ENCODE peak calls at places on chromosomes 2 and 18, in five cellular contexts. Q is naive thymus-derived CD4-positive, alpha-beta T cell; Y is upper lobe of right lung; Z is Panc1; T is body of pancreas. J is an unnamed sample.

GRCh38 chr2:12807907-12808810 is 91.4 kb downstream of the TRIB2 start:
- ATAC-seq in Q (peak; percentile 36), Y (peak; percentile 72), Z (no peak), T (peak; percentile 38), J (peak; percentile 76)

GRCh38 chr18:350953-351572 is 83.2 kb upstream of the THOC1 start:
- ATAC-seq in Q (no peak), Y (no peak), Z (no peak), T (no peak), J (no peak)

GRCh38 chr2:197079832-197080555 is 153.5 kb upstream of the PGAP1 start:
- ATAC-seq in Q (no peak), Y (no peak), Z (no peak), T (no peak), J (no peak)

GRCh38 chr2:99410276-99410675 is 73.1 kb downstream of the EIF5B start:
- ATAC-seq in Q (no peak), Y (no peak), Z (no peak), T (no peak), J (no peak)

GRCh38 chr2:48328159-48328816 is 201.7 kb upstream of the STON1 start:
- ATAC-seq in Q (peak; percentile 58), Y (no peak), Z (no peak), T (no peak), J (no peak)

GRCh38 chr2:173165443-173166234 is 90.0 kb downstream of the MAP3K20 start:
- ATAC-seq in Q (no peak), Y (no peak), Z (peak; percentile 74), T (no peak), J (no peak)

GRCh38 chr18:30944773-30945172 is 97.8 kb downstream of the DSC3 start:
- ATAC-seq in Q (no peak), Y (no peak), Z (no peak), T (no peak), J (no peak)

GRCh38 chr2:9649261-9649660 is 18.5 kb upstream of the YWHAQ start:
- ATAC-seq in Q (no peak), Y (no peak), Z (no peak), T (peak; percentile 22), J (no peak)

GRCh38 chr18:9090578-9090977 is 11.9 kb upstream of the NDUFV2 start:
- ATAC-seq in Q (no peak), Y (no peak), Z (no peak), T (no peak), J (no peak)

GRCh38 chr18:79644666-79645057 is 34.9 kb upstream of the CTDP1 start:
- ATAC-seq in Q (no peak), Y (no peak), Z (no peak), T (no peak), J (peak; percentile 50)

GRCh38 chr18:59566507-59566906 is 130.7 kb downstream of the CCBE1 start:
- ATAC-seq in Q (no peak), Y (peak; percentile 12), Z (no peak), T (no peak), J (peak; percentile 57)

GRCh38 chr2:72141032-72141645 is 6.5 kb downstream of the CYP26B1 start:
- ATAC-seq in Q (no peak), Y (no peak), Z (no peak), T (no peak), J (no peak)

GRCh38 chr2:72141881-72142742 is 5.5 kb downstream of the CYP26B1 start:
- ATAC-seq in Q (no peak), Y (no peak), Z (no peak), T (no peak), J (no peak)

GRCh38 chr2:72144412-72144745 is 3.3 kb downstream of the CYP26B1 start:
- ATAC-seq in Q (no peak), Y (no peak), Z (no peak), T (no peak), J (no peak)

GRCh38 chr2:72143441-72144356 is 4.0 kb downstream of the CYP26B1 start:
- ATAC-seq in Q (no peak), Y (no peak), Z (no peak), T (no peak), J (peak; percentile 14)

DNA sequence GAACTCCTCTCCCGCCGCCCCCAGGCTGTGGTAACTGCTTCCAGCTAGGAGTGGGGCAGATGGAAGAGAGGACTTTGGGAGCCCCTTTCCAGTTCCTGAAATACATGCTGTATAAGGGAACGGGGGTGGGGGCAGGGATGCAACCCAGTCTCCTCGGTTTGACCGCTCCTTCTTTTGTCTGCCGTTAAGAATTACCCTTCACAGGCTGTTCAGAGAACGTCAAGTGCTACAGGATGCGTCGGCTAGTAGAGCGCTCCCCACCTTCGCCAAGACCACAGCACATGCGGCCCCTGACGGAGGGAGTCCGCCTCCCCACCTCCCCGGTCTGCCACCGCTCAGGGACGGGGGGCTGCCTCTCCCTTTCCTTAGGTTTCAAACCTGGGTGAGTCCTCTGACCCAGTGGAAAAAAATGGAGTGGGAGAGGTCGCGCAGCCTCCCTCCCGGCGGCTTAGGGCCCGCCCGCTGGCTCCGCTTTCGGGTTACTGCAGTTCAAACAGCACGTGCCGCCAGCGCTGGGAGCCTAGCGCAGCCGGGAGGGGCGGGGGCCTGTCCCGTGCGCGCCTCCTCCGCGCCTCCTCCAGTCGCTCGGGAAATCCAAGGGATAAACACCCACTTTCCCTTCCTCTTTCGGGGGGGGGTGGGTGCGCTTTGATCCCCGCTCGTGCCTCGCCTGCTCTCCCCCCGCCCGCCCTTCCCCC is 4.8 kb downstream of the CYP26B1 start:
- ATAC-seq in Q (no peak), Y (peak; percentile 62), Z (no peak), T (peak; percentile 35), J (peak; percentile 78)
- H3K4me3 ChIP-seq in Q (no peak overlapping the region), Y (peak overlapping the region; percentile 35), Z (no peak overlapping the region), T (no peak overlapping the region), J (peak overlapping the region; percentile 57)

GRCh38 chr2:120805011-120805410 is 69.3 kb downstream of the GLI2 start:
- ATAC-seq in Q (no peak), Y (no peak), Z (no peak), T (no peak), J (no peak)
- H3K4me1 ChIP-seq in Q (no peaks in the 10 kb centered on the region), Y (peaks cover 10% of the 10 kb centered on the region), Z (no peaks in the 10 kb centered on the region), T (no peaks in the 10 kb centered on the region), J (peaks cover 17% of the 10 kb centered on the region)

GRCh38 chr2:120817136-120817955 is 81.7 kb downstream of the GLI2 start:
- ATAC-seq in Q (no peak), Y (no peak), Z (no peak), T (no peak), J (no peak)

GRCh38 chr2:120818441-120818920 is 82.8 kb downstream of the GLI2 start:
- ATAC-seq in Q (no peak), Y (peak; percentile 10), Z (peak; percentile 54), T (peak; percentile 59), J (peak; percentile 61)

GRCh38 chr2:120820263-120820884 is 84.7 kb downstream of the GLI2 start:
- ATAC-seq in Q (no peak), Y (no peak), Z (no peak), T (peak; percentile 31), J (no peak)

GRCh38 chr2:120819720-120820210 is 84.1 kb downstream of the GLI2 start:
- ATAC-seq in Q (no peak), Y (no peak), Z (no peak), T (no peak), J (no peak)

GRCh38 chr2:120817956-120818325 is 82.3 kb downstream of the GLI2 start:
- ATAC-seq in Q (no peak), Y (no peak), Z (no peak), T (no peak), J (no peak)
- H3K4me3 ChIP-seq in Q (no peak overlapping the region), Y (no peak overlapping the region), Z (no peak overlapping the region), T (no peak overlapping the region), J (no peak overlapping the region)

GRCh38 chr18:48723837-48724236 is 185.0 kb downstream of the CTIF start:
- ATAC-seq in Q (no peak), Y (no peak), Z (no peak), T (no peak), J (no peak)
- H3K4me1 ChIP-seq in Q (no peaks in the 10 kb centered on the region), Y (no peaks in the 10 kb centered on the region), Z (no peaks in the 10 kb centered on the region), T (no peaks in the 10 kb centered on the region), J (no peaks in the 10 kb centered on the region)

DNA sequence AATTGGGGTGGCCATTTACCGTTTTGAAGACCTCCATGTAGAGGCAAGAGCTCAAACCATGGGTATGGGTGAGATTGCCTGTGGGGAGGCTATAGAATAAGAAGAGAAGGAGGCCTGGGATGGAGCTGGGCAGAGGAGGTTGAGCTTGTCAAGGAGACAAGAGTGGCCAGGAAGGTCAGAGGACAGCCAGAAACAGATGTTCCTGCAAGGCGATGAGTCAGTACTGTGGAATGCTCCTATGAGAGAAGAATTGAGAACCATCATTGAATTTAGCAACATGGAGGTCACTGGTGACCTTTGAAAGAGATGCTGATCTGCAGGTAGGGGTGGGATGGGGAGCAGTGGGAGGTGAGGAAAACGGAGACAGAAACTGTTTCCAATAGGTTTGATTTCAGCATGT is 3.5 kb downstream of the ACSL3 start:
- ATAC-seq in Q (no peak), Y (no peak), Z (no peak), T (no peak), J (no peak)
- H3K4me3 ChIP-seq in Q (no peak overlapping the region), Y (no peak overlapping the region), Z (no peak overlapping the region), T (no peak overlapping the region), J (no peak overlapping the region)

DNA sequence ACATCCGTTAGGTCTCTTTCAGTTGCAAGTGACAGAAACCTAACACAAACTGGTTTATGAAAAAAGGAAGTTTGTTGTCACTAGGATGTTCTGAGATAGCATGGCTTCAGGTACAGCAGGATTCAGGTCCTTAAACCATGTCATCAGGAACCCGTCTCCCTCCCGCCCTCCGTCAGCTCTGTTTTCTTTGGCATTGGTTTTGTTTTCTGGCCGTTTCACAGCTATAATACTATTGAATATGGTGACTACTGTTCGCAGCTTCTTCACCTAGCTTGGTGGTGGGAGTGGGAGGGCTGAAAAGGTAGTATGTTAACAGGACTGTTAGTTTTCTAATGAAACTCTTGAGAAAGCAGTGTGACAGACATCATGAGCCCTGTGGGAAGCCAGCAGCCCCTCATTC is 12.0 kb downstream of the PTMA start:
- ATAC-seq in Q (no peak), Y (no peak), Z (no peak), T (no peak), J (no peak)
- H3K4me1 ChIP-seq in Q (no peaks in the 10 kb centered on the region), Y (peaks cover 6% of the 10 kb centered on the region), Z (peaks cover 8% of the 10 kb centered on the region), T (peaks cover under 1% of the 10 kb centered on the region), J (peaks cover 3% of the 10 kb centered on the region)

GRCh38 chr18:77000527-77000926 is 132.1 kb downstream of the MBP start:
- ATAC-seq in Q (peak; percentile 68), Y (peak; percentile 79), Z (peak; percentile 52), T (peak; percentile 71), J (peak; percentile 44)
- H3K4me3 ChIP-seq in Q (no peak overlapping the region), Y (no peak overlapping the region), Z (no peak overlapping the region), T (no peak overlapping the region), J (no peak overlapping the region)